ENCODE peak calls at places on chromosomes 12 and 14, in seven cellular contexts. One of them, this sample, is unnamed.

GRCh38 chr12:130961921-130962326 is 8.2 kb downstream of the ADGRD1 start:
- DNase-seq in BE2C: no peak
- DNase-seq in choroid plexus epithelial cell: no peak
- DNase-seq in foreskin fibroblast: no peak
- DNase-seq in stomach: no peak
- DNase-seq in A549: no peak
- DNase-seq in fibroblast of mammary gland: no peak
- DNase-seq in this sample: no peak

GRCh38 chr12:130839770-130840355 is 813 bp upstream of the STX2 start:
- DNase-seq in BE2C: no peak
- DNase-seq in choroid plexus epithelial cell: no peak
- DNase-seq in foreskin fibroblast: no peak
- DNase-seq in stomach: no peak
- DNase-seq in A549: no peak
- DNase-seq in fibroblast of mammary gland: no peak
- DNase-seq in this sample: no peak

GRCh38 chr12:9115731-9116689 is at the start of gene A2M:
- DNase-seq in BE2C: no peak
- DNase-seq in choroid plexus epithelial cell: peak
- DNase-seq in foreskin fibroblast: no peak
- DNase-seq in stomach: no peak
- DNase-seq in A549: no peak
- DNase-seq in fibroblast of mammary gland: peak
- DNase-seq in this sample: no peak

GRCh38 chr12:19048943-19049342 is 80.6 kb upstream of the PLEKHA5 start:
- DNase-seq in BE2C: no peak
- DNase-seq in choroid plexus epithelial cell: peak
- DNase-seq in foreskin fibroblast: no peak
- DNase-seq in stomach: no peak
- DNase-seq in A549: no peak
- DNase-seq in fibroblast of mammary gland: no peak
- DNase-seq in this sample: no peak

GRCh38 chr14:99318091-99318958 is 46.3 kb upstream of the BCL11B start:
- DNase-seq in BE2C: no peak
- DNase-seq in choroid plexus epithelial cell: no peak
- DNase-seq in foreskin fibroblast: no peak
- DNase-seq in stomach: no peak
- DNase-seq in A549: no peak
- DNase-seq in fibroblast of mammary gland: no peak
- DNase-seq in this sample: no peak

GRCh38 chr12:111715242-111715641 is 29.4 kb downstream of the ACAD10 start:
- DNase-seq in BE2C: no peak
- DNase-seq in choroid plexus epithelial cell: no peak
- DNase-seq in foreskin fibroblast: no peak
- DNase-seq in stomach: peak
- DNase-seq in A549: no peak
- DNase-seq in fibroblast of mammary gland: no peak
- DNase-seq in this sample: no peak

GRCh38 chr12:18849080-18849479 is 111.2 kb downstream of the CAPZA3 start:
- DNase-seq in BE2C: no peak
- DNase-seq in choroid plexus epithelial cell: peak
- DNase-seq in foreskin fibroblast: peak
- DNase-seq in stomach: no peak
- DNase-seq in A549: no peak
- DNase-seq in fibroblast of mammary gland: peak
- DNase-seq in this sample: peak

GRCh38 chr12:124442281-124442680 is 125.1 kb downstream of the NCOR2 start:
- DNase-seq in BE2C: no peak
- DNase-seq in choroid plexus epithelial cell: no peak
- DNase-seq in foreskin fibroblast: no peak
- DNase-seq in stomach: no peak
- DNase-seq in A549: no peak
- DNase-seq in fibroblast of mammary gland: no peak
- DNase-seq in this sample: no peak

GRCh38 chr14:100082723-100083122 is 17.5 kb downstream of the EVL start:
- DNase-seq in BE2C: no peak
- DNase-seq in choroid plexus epithelial cell: no peak
- DNase-seq in foreskin fibroblast: no peak
- DNase-seq in stomach: no peak
- DNase-seq in A549: no peak
- DNase-seq in fibroblast of mammary gland: no peak
- DNase-seq in this sample: no peak

GRCh38 chr14:42930058-42930457 is 1323.4 kb downstream of the LRFN5 start:
- DNase-seq in BE2C: no peak
- DNase-seq in choroid plexus epithelial cell: peak
- DNase-seq in foreskin fibroblast: peak
- DNase-seq in stomach: no peak
- DNase-seq in A549: no peak
- DNase-seq in fibroblast of mammary gland: peak
- DNase-seq in this sample: no peak

GRCh38 chr14:52360831-52361230 is 46.7 kb downstream of the PTGER2 start:
- DNase-seq in BE2C: peak
- DNase-seq in choroid plexus epithelial cell: no peak
- DNase-seq in foreskin fibroblast: peak
- DNase-seq in stomach: peak
- DNase-seq in A549: no peak
- DNase-seq in fibroblast of mammary gland: no peak
- DNase-seq in this sample: no peak

GRCh38 chr12:2924019-2924418 is 33.3 kb downstream of the TULP3 start:
- DNase-seq in BE2C: no peak
- DNase-seq in choroid plexus epithelial cell: peak
- DNase-seq in foreskin fibroblast: peak
- DNase-seq in stomach: no peak
- DNase-seq in A549: no peak
- DNase-seq in fibroblast of mammary gland: peak
- DNase-seq in this sample: peak

GRCh38 chr12:3717283-3717974 is 35.5 kb downstream of the CRACR2A start:
- DNase-seq in BE2C: no peak
- DNase-seq in choroid plexus epithelial cell: no peak
- DNase-seq in foreskin fibroblast: no peak
- DNase-seq in stomach: no peak
- DNase-seq in A549: no peak
- DNase-seq in fibroblast of mammary gland: no peak
- DNase-seq in this sample: no peak

GRCh38 chr12:54009171-54010052 is 627 bp downstream of the HOXC8 start:
- DNase-seq in BE2C: no peak
- DNase-seq in choroid plexus epithelial cell: no peak
- DNase-seq in foreskin fibroblast: peak
- DNase-seq in stomach: no peak
- DNase-seq in A549: no peak
- DNase-seq in fibroblast of mammary gland: no peak
- DNase-seq in this sample: no peak

GRCh38 chr12:122227341-122227740 is 1.5 kb upstream of the DIABLO start:
- DNase-seq in BE2C: peak
- DNase-seq in choroid plexus epithelial cell: no peak
- DNase-seq in foreskin fibroblast: no peak
- DNase-seq in stomach: no peak
- DNase-seq in A549: no peak
- DNase-seq in fibroblast of mammary gland: no peak
- DNase-seq in this sample: no peak

GRCh38 chr12:126191037-126191891 is 1126.0 kb downstream of the AACS start:
- DNase-seq in BE2C: peak
- DNase-seq in choroid plexus epithelial cell: no peak
- DNase-seq in foreskin fibroblast: no peak
- DNase-seq in stomach: no peak
- DNase-seq in A549: no peak
- DNase-seq in fibroblast of mammary gland: no peak
- DNase-seq in this sample: no peak

GRCh38 chr14:94753067-94753466 is 16.8 kb downstream of the GSC start:
- DNase-seq in BE2C: no peak
- DNase-seq in choroid plexus epithelial cell: no peak
- DNase-seq in foreskin fibroblast: no peak
- DNase-seq in stomach: no peak
- DNase-seq in A549: no peak
- DNase-seq in fibroblast of mammary gland: no peak
- DNase-seq in this sample: no peak

GRCh38 chr14:95440496-95440895 is 76.0 kb downstream of the SYNE3 start:
- DNase-seq in BE2C: no peak
- DNase-seq in choroid plexus epithelial cell: peak
- DNase-seq in foreskin fibroblast: no peak
- DNase-seq in stomach: no peak
- DNase-seq in A549: no peak
- DNase-seq in fibroblast of mammary gland: no peak
- DNase-seq in this sample: no peak

GRCh38 chr12:108622425-108622824 is 11.3 kb downstream of the SELPLG start:
- DNase-seq in BE2C: no peak
- DNase-seq in choroid plexus epithelial cell: peak
- DNase-seq in foreskin fibroblast: no peak
- DNase-seq in stomach: no peak
- DNase-seq in A549: no peak
- DNase-seq in fibroblast of mammary gland: no peak
- DNase-seq in this sample: peak

GRCh38 chr12:46702581-46703344 is 123.0 kb downstream of the SLC38A4 start:
- DNase-seq in BE2C: no peak
- DNase-seq in choroid plexus epithelial cell: peak
- DNase-seq in foreskin fibroblast: peak
- DNase-seq in stomach: no peak
- DNase-seq in A549: no peak
- DNase-seq in fibroblast of mammary gland: peak
- DNase-seq in this sample: peak

GRCh38 chr12:107415066-107415465 is 270.5 kb upstream of the PWP1 start:
- DNase-seq in BE2C: no peak
- DNase-seq in choroid plexus epithelial cell: peak
- DNase-seq in foreskin fibroblast: peak
- DNase-seq in stomach: no peak
- DNase-seq in A549: peak
- DNase-seq in fibroblast of mammary gland: peak
- DNase-seq in this sample: peak

GRCh38 chr14:105927661-105928060 is 401.3 kb downstream of the TMEM121 start:
- DNase-seq in BE2C: no peak
- DNase-seq in choroid plexus epithelial cell: no peak
- DNase-seq in foreskin fibroblast: no peak
- DNase-seq in stomach: no peak
- DNase-seq in A549: no peak
- DNase-seq in fibroblast of mammary gland: no peak
- DNase-seq in this sample: no peak

GRCh38 chr14:104473244-104473565 is 106.4 kb upstream of the C14orf180 start:
- DNase-seq in BE2C: no peak
- DNase-seq in choroid plexus epithelial cell: no peak
- DNase-seq in foreskin fibroblast: no peak
- DNase-seq in stomach: no peak
- DNase-seq in A549: no peak
- DNase-seq in fibroblast of mammary gland: no peak
- DNase-seq in this sample: no peak

GRCh38 chr14:21382095-21382494 is 1.7 kb downstream of the SUPT16H start:
- DNase-seq in BE2C: no peak
- DNase-seq in choroid plexus epithelial cell: no peak
- DNase-seq in foreskin fibroblast: no peak
- DNase-seq in stomach: no peak
- DNase-seq in A549: no peak
- DNase-seq in fibroblast of mammary gland: no peak
- DNase-seq in this sample: no peak
- H3K4me3 ChIP-seq in BE2C: peak
- H3K4me3 ChIP-seq in choroid plexus epithelial cell: no peak
- H3K4me3 ChIP-seq in foreskin fibroblast: peak
- H3K4me3 ChIP-seq in stomach: no peak
- H3K4me3 ChIP-seq in A549: peak
- H3K4me3 ChIP-seq in fibroblast of mammary gland: peak
- H3K4me3 ChIP-seq in this sample: no peak

GRCh38 chr12:70830221-70831061 is 90.1 kb downstream of the PTPRR start:
- DNase-seq in BE2C: no peak
- DNase-seq in choroid plexus epithelial cell: no peak
- DNase-seq in foreskin fibroblast: no peak
- DNase-seq in stomach: no peak
- DNase-seq in A549: no peak
- DNase-seq in fibroblast of mammary gland: no peak
- DNase-seq in this sample: no peak
- TF ChIP-seq CTCF in BE2C: no peak
- TF ChIP-seq CTCF in choroid plexus epithelial cell: no peak
- TF ChIP-seq CTCF in foreskin fibroblast: no peak
- TF ChIP-seq CTCF in stomach: no peak
- TF ChIP-seq CTCF in A549: no peak
- TF ChIP-seq CTCF in fibroblast of mammary gland: no peak
- TF ChIP-seq CTCF in this sample: no peak

GRCh38 chr12:95304673-95305198 is 87.1 kb downstream of the VEZT start:
- DNase-seq in BE2C: no peak
- DNase-seq in choroid plexus epithelial cell: peak
- DNase-seq in foreskin fibroblast: peak
- DNase-seq in stomach: no peak
- DNase-seq in A549: no peak
- DNase-seq in fibroblast of mammary gland: peak
- DNase-seq in this sample: peak
- H3K4me3 ChIP-seq in BE2C: no peak
- H3K4me3 ChIP-seq in choroid plexus epithelial cell: no peak
- H3K4me3 ChIP-seq in foreskin fibroblast: no peak
- H3K4me3 ChIP-seq in stomach: no peak
- H3K4me3 ChIP-seq in A549: no peak
- H3K4me3 ChIP-seq in fibroblast of mammary gland: no peak
- H3K4me3 ChIP-seq in this sample: no peak

GRCh38 chr14:85974602-85975001 is 444.7 kb downstream of the FLRT2 start:
- DNase-seq in BE2C: no peak
- DNase-seq in choroid plexus epithelial cell: no peak
- DNase-seq in foreskin fibroblast: no peak
- DNase-seq in stomach: no peak
- DNase-seq in A549: no peak
- DNase-seq in fibroblast of mammary gland: no peak
- DNase-seq in this sample: no peak

DNA sequence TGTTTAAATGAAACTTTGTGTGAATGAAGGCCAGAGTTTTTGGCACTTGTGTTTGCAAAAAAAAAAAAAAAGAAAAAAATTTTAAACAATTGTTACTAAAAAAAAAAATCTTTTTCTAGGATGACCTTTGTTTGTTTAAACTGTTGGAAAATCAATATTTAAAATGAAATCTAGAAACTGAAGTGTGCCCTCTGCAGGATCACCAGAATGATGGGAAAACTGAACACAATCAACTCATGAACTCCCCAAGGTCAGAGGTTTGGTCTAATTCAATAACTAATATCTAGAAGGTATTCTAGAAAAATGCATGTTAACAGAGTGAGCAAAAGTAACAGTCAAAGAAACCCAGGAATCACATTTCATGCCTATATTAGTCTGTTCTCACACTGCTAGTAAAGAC is 448.9 kb downstream of the FLRT2 start:
- DNase-seq in BE2C: no peak
- DNase-seq in choroid plexus epithelial cell: no peak
- DNase-seq in foreskin fibroblast: peak
- DNase-seq in stomach: no peak
- DNase-seq in A549: no peak
- DNase-seq in fibroblast of mammary gland: no peak
- DNase-seq in this sample: no peak
- TF ChIP-seq CTCF in BE2C: no peak
- TF ChIP-seq CTCF in choroid plexus epithelial cell: peak
- TF ChIP-seq CTCF in foreskin fibroblast: no peak
- TF ChIP-seq CTCF in stomach: no peak
- TF ChIP-seq CTCF in A549: no peak
- TF ChIP-seq CTCF in fibroblast of mammary gland: peak
- TF ChIP-seq CTCF in this sample: no peak

DNA sequence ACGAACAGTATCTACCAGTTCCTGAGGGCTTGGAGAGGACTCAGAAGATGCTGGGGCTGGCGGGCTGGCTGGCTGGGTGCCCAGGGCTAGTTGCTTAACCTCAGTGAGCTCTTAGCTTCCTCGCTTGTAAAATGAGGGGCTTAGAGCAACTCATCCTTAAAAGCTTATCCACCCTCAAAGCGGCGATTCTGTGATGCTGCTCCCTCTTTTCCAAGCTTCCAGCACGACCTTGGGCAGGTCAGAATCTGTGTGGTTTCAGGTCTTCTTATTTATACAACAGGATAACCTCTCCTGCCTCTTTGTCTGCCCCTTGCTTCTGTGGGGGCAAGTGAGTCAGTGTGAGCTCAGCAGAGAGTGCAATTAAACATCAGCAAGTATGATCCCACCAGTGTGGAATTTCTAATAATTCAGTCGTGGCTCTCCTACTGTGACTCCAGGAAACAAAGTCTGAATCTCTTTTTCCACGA is 281.8 kb downstream of the KSR2 start:
- DNase-seq in BE2C: peak
- DNase-seq in choroid plexus epithelial cell: no peak
- DNase-seq in foreskin fibroblast: peak
- DNase-seq in stomach: no peak
- DNase-seq in A549: peak
- DNase-seq in fibroblast of mammary gland: peak
- DNase-seq in this sample: peak
- H3K4me3 ChIP-seq in BE2C: no peak
- H3K4me3 ChIP-seq in choroid plexus epithelial cell: no peak
- H3K4me3 ChIP-seq in foreskin fibroblast: no peak
- H3K4me3 ChIP-seq in stomach: no peak
- H3K4me3 ChIP-seq in A549: peak
- H3K4me3 ChIP-seq in fibroblast of mammary gland: no peak
- H3K4me3 ChIP-seq in this sample: no peak